ENCODE peak calls at places on chromosome 14, in six cellular contexts. Y is HCT116, L is H1, Q is HepG2, J is GM12878, P is K562. M is an unnamed sample. For H3K4me1, the result is how much of the 10 kb centered on the place peaks cover.

GRCh38 chr14:68638056-68638816 is 154.6 kb downstream of the ZFP36L1 start:
- DNase-seq in Y (no peak), L (no peak), Q (peak), J (no peak), P (no peak), M (no peak)

GRCh38 chr14:93994919-93995682 is 2.0 kb upstream of the CCDC197 start:
- DNase-seq in Y (no peak), L (no peak), Q (no peak), J (no peak), P (no peak), M (no peak)

GRCh38 chr14:37142835-37143499 is 29.4 kb downstream of the SLC25A21 start:
- DNase-seq in Y (no peak), L (no peak), Q (peak), J (no peak), P (no peak), M (no peak)

GRCh38 chr14:23829736-23830474 is 123.7 kb upstream of the DHRS4 start:
- DNase-seq in Y (peak), L (no peak), Q (peak), J (no peak), P (no peak), M (no peak)

GRCh38 chr14:88588081-88588480 is 25.2 kb downstream of the ZC3H14 start:
- DNase-seq in Y (no peak), L (no peak), Q (no peak), J (no peak), P (no peak), M (no peak)

GRCh38 chr14:67485501-67486095 is 2.9 kb downstream of the TMEM229B start:
- DNase-seq in Y (no peak), L (no peak), Q (no peak), J (no peak), P (peak), M (no peak)

GRCh38 chr14:28157887-28158791 is 608.4 kb upstream of the FOXG1 start:
- DNase-seq in Y (no peak), L (no peak), Q (no peak), J (no peak), P (no peak), M (no peak)

GRCh38 chr14:95460647-95461478 is 55.6 kb downstream of the SYNE3 start:
- DNase-seq in Y (peak), L (no peak), Q (no peak), J (no peak), P (no peak), M (peak)

GRCh38 chr14:78107171-78107570 is 63.0 kb upstream of the NRXN3 start:
- DNase-seq in Y (no peak), L (no peak), Q (no peak), J (no peak), P (no peak), M (no peak)
- H3K4me1 ChIP-seq in Y (under half), L (under half), Q (under half), J (under half), P (under half), M (under half)

DNA sequence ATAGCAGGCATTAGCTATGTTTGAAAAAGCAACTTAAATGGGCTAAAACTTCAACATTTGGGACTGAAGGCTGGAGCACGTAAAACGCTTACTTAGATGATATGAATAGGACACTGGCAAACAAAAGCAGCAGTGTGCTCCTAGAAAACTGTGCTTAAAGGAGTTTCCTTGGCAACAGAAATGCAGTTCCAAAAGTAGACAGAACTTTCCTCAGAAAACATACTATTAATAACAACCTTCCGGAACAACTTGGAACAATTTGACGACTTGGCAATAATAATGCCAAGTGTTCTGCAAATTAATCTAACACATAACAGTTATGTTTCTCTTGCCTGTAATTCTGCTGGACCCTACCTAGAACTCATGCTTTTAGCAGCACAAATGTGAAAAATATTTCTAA is 235.4 kb upstream of the NPAS3 start:
- DNase-seq in Y (no peak), L (no peak), Q (no peak), J (no peak), P (no peak), M (no peak)
- H3K4me3 ChIP-seq in Y (no peak), L (no peak), Q (no peak), J (no peak), P (no peak), M (no peak)

GRCh38 chr14:101719045-101719645 is 42.4 kb upstream of the PPP2R5C start:
- DNase-seq in Y (no peak), L (no peak), Q (no peak), J (no peak), P (no peak), M (no peak)
- TF ChIP-seq ZNF274 in Y (no peak), L (no peak), Q (no peak), J (no peak), P (no peak), M (no peak)

GRCh38 chr14:51651388-51652167 is at the start of gene FRMD6:
- DNase-seq in Y (peak), L (peak), Q (peak), J (peak), P (peak), M (peak)
- H3K4me1 ChIP-seq in Y (under half), L (under half), Q (under half), J (under half), P (under half), M (under half)

GRCh38 chr14:59337151-59337611 is 128.0 kb downstream of the GPR135 start:
- DNase-seq in Y (no peak), L (no peak), Q (no peak), J (no peak), P (no peak), M (no peak)
- H3K4me3 ChIP-seq in Y (no peak), L (no peak), Q (no peak), J (no peak), P (no peak), M (no peak)

DNA sequence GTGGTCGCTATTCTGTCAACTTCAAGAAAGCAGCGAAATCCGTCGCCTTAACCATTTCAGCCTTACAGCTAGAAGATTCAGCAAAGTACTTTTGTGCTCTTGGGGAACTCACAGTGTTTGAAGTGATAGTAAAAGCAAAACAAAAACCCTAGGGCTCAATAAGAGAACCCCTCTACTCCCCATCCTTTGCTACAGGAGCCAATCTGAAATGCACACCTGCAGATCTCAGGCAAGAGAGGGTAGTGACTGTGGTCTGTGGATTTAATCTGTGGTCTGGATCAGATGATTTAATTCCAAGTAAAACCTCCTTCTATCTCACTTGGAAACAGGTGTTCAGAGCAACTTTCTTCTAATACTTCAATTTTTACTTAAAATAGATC is 422.9 kb upstream of the OR4E1 start:
- DNase-seq in Y (no peak), L (no peak), Q (no peak), J (no peak), P (no peak), M (no peak)
- TF ChIP-seq ZNF274 in Y (no peak), L (no peak), Q (no peak), J (no peak), P (no peak), M (no peak)

M was measured in NT2/D1.